ENCODE peak calls at places on chromosomes 7 and 10, in eight cellular contexts. W, H, N, E, A, Q, M and D are unnamed samples.

GRCh38 chr10:93189959-93190358 is 116.3 kb downstream of the CYP26A1 start:
- DNase-seq in W (no peak), H (no peak), N (no peak), E (no peak), A (no peak), Q (no peak), M (no peak), D (no peak)

GRCh38 chr10:79246209-79246581 is 101.1 kb upstream of the PPIF start:
- DNase-seq in W (peak; percentile 98), H (peak; percentile 66), N (peak; percentile 92), E (no peak), A (peak; percentile 58), Q (peak; percentile 49), M (no peak), D (no peak)

GRCh38 chr10:43256531-43257209 is 10.2 kb downstream of the RASGEF1A start:
- DNase-seq in W (peak; percentile 57), H (no peak), N (no peak), E (no peak), A (no peak), Q (no peak), M (no peak), D (peak; percentile 77)

GRCh38 chr10:30728786-30729185 is 99.2 kb upstream of the LYZL2 start:
- DNase-seq in W (no peak), H (no peak), N (no peak), E (no peak), A (no peak), Q (no peak), M (no peak), D (no peak)

GRCh38 chr10:30488319-30488718 is 54.3 kb downstream of the MAP3K8 start:
- DNase-seq in W (no peak), H (no peak), N (no peak), E (no peak), A (no peak), Q (no peak), M (no peak), D (no peak)

GRCh38 chr7:28799619-28800018 is 158.5 kb downstream of the TRIL start:
- DNase-seq in W (no peak), H (no peak), N (no peak), E (no peak), A (no peak), Q (no peak), M (no peak), D (no peak)

GRCh38 chr7:79317728-79318127 is 135.7 kb downstream of the MAGI2 start:
- DNase-seq in W (no peak), H (no peak), N (no peak), E (no peak), A (peak; percentile 82), Q (peak; percentile 77), M (no peak), D (no peak)

GRCh38 chr10:83352588-83352987 is 786.7 kb upstream of the GHITM start:
- DNase-seq in W (no peak), H (no peak), N (no peak), E (no peak), A (no peak), Q (no peak), M (no peak), D (no peak)

GRCh38 chr7:28180364-28181147 is at the start of gene JAZF1:
- DNase-seq in W (peak; percentile 76), H (peak; percentile 75), N (peak; percentile 86), E (peak; percentile 55), A (peak; percentile 37), Q (peak; percentile 61), M (peak; percentile 45), D (no peak)

GRCh38 chr7:39811161-39811614 is 138.9 kb upstream of the CDK13 start:
- DNase-seq in W (no peak), H (peak; percentile 9), N (no peak), E (no peak), A (peak; percentile 60), Q (peak; percentile 22), M (no peak), D (no peak)

GRCh38 chr10:129468187-129468586 is 1.1 kb downstream of the MGMT start:
- DNase-seq in W (no peak), H (no peak), N (no peak), E (no peak), A (no peak), Q (no peak), M (no peak), D (peak; percentile 25)

DNA sequence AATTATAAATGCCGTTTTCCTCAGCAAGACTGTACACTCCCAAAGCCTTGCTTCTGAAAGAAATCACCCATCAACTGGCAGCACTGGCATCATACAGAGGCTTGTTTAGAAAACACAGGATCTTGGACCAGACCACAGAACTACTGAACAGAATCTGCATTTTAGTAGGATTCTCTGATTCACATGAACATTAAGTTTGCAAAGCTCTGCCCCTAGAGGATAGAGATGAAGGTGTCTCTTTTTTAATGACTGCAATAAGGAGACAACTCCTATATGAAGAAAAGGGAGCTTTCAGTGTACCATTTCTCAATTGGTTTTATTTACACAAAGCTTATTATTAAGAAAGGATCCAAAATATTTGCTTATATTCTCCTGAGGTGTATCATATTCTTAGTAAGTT is 172.7 kb downstream of the AGMO start:
- DNase-seq in W (no peak), H (no peak), N (no peak), E (no peak), A (no peak), Q (no peak), M (no peak), D (no peak)
- TF ChIP-seq CTCF in W (no peak), H (no peak), N (no peak), E (no peak), A (peak; percentile 9), Q (no peak), M (no peak), D (no peak)

GRCh38 chr10:33005322-33006282 is 47.6 kb upstream of the ITGB1 start:
- DNase-seq in W (peak; percentile 95), H (peak; percentile 65), N (peak; percentile 95), E (peak; percentile 46), A (peak; percentile 95), Q (peak; percentile 95), M (peak; percentile 67), D (no peak)
- H3K4me3 ChIP-seq in W (peak overlapping the region; percentile 48), H (peak overlapping the region; percentile 39), N (peak overlapping the region; percentile 54), E (peak overlapping the region; percentile 48), A (peak overlapping the region; percentile 64), Q (peak overlapping the region; percentile 47), M (peak overlapping the region; percentile 35), D (peak overlapping the region; percentile 46)

GRCh38 chr7:128865303-128865702 is 2.6 kb downstream of the ATP6V1F start:
- DNase-seq in W (no peak), H (no peak), N (no peak), E (no peak), A (no peak), Q (no peak), M (no peak), D (no peak)
- TF ChIP-seq CTCF in W (no peak), H (no peak), N (no peak), E (no peak), A (no peak), Q (no peak), M (no peak), D (no peak)

DNA sequence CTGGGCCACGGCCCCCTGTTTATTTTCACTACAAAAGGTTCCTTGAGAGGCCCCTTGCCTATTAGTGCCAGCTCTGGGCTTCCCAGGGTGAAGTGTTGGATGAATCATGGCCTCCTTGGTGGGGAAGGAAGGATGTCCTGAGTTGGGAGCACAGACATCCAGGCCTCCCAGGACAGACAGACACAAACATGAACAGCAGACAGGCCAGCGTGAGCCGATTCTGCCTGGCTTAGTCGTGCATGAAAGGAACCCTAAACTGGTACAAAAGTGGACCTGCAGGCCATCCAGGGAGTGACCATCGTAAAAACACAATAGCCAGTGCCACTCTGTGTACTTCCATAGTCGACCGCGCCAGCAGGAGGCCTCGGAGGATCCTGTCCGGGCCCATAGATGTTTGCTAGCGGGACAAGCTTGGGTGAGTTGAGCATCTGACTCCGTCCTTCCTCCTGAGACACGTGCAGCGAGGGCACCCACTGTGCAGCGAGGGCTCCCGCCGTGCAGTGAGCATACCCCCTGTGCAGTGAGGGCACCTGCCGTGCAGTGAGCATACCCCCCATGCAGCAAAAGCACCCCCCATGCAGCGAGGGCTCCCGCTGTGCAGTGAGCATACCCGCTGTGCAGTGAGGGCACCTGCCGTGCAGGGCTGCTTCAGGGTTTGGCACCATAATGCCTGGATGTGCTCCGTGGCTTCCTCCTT is 51.3 kb upstream of the PRKAR1B start:
- DNase-seq in W (no peak), H (no peak), N (no peak), E (no peak), A (no peak), Q (no peak), M (no peak), D (no peak)
- H3K4me3 ChIP-seq in W (no peak overlapping the region), H (no peak overlapping the region), N (no peak overlapping the region), E (no peak overlapping the region), A (no peak overlapping the region), Q (no peak overlapping the region), M (no peak overlapping the region), D (no peak overlapping the region)

GRCh38 chr10:74419491-74420466 is 268.8 kb downstream of the ADK start:
- DNase-seq in W (no peak), H (no peak), N (no peak), E (peak; percentile 45), A (peak; percentile 42), Q (peak; percentile 15), M (peak; percentile 24), D (no peak)
- TF ChIP-seq CTCF in W (peak; percentile 31), H (peak; percentile 22), N (no peak), E (peak; percentile 55), A (peak; percentile 50), Q (peak; percentile 38), M (peak; percentile 32), D (peak; percentile 20)